ENCODE peak calls at places on chromosomes 13 and 19, in four cellular contexts. One of them, this sample, is unnamed.

GRCh38 chr13:107216046-107216715 is 648.2 kb upstream of the ARGLU1 start:
- DNase-seq in NCI-H1417 treated with DMSO at 0.1 percent for 48 hours: no peak
- DNase-seq in HT1080: no peak
- DNase-seq in nephron progenitor cell: no peak
- DNase-seq in this sample: no peak

GRCh38 chr19:4295972-4296771 is 6.0 kb downstream of the TMIGD2 start:
- DNase-seq in NCI-H1417 treated with DMSO at 0.1 percent for 48 hours: peak
- DNase-seq in HT1080: no peak
- DNase-seq in nephron progenitor cell: no peak
- DNase-seq in this sample: no peak

GRCh38 chr13:74047925-74048324 is 86.3 kb downstream of the KLF12 start:
- DNase-seq in HT1080: no peak
- DNase-seq in nephron progenitor cell: no peak
- DNase-seq in NCI-H1417 treated with DMSO at 0.1 percent for 48 hours: no peak
- DNase-seq in this sample: no peak

GRCh38 chr19:36139120-36139472 is 770 bp upstream of the CAPNS1 start:
- DNase-seq in nephron progenitor cell: no peak
- DNase-seq in NCI-H1417 treated with DMSO at 0.1 percent for 48 hours: no peak
- DNase-seq in HT1080: no peak
- DNase-seq in this sample: no peak

GRCh38 chr19:46574533-46574932 is 26.6 kb upstream of the CALM3 start:
- DNase-seq in nephron progenitor cell: no peak
- DNase-seq in HT1080: no peak
- DNase-seq in NCI-H1417 treated with DMSO at 0.1 percent for 48 hours: no peak
- DNase-seq in this sample: peak

GRCh38 chr13:21086929-21087328 is 25.5 kb upstream of the LATS2 start:
- DNase-seq in NCI-H1417 treated with DMSO at 0.1 percent for 48 hours: no peak
- DNase-seq in HT1080: no peak
- DNase-seq in nephron progenitor cell: no peak
- DNase-seq in this sample: no peak

GRCh38 chr19:44258139-44258538 is 1.5 kb upstream of the ZNF233 start:
- DNase-seq in HT1080: no peak
- DNase-seq in NCI-H1417 treated with DMSO at 0.1 percent for 48 hours: no peak
- DNase-seq in nephron progenitor cell: no peak
- DNase-seq in this sample: no peak

GRCh38 chr19:53655042-53655665 is 23.4 kb downstream of the DPRX start:
- DNase-seq in NCI-H1417 treated with DMSO at 0.1 percent for 48 hours: no peak
- DNase-seq in nephron progenitor cell: no peak
- DNase-seq in HT1080: no peak
- DNase-seq in this sample: no peak

GRCh38 chr19:53844849-53845246 is 20.7 kb upstream of the NLRP12 start:
- DNase-seq in nephron progenitor cell: no peak
- DNase-seq in HT1080: no peak
- DNase-seq in NCI-H1417 treated with DMSO at 0.1 percent for 48 hours: no peak
- DNase-seq in this sample: no peak

GRCh38 chr13:49838989-49839388 is 46.5 kb upstream of the KPNA3 start:
- DNase-seq in nephron progenitor cell: no peak
- DNase-seq in NCI-H1417 treated with DMSO at 0.1 percent for 48 hours: no peak
- DNase-seq in HT1080: no peak
- DNase-seq in this sample: no peak

GRCh38 chr13:79779761-79780160 is 298.8 kb downstream of the NDFIP2 start:
- DNase-seq in nephron progenitor cell: no peak
- DNase-seq in NCI-H1417 treated with DMSO at 0.1 percent for 48 hours: no peak
- DNase-seq in HT1080: peak
- DNase-seq in this sample: peak

GRCh38 chr19:6276447-6276846 is 3.3 kb downstream of the MLLT1 start:
- DNase-seq in NCI-H1417 treated with DMSO at 0.1 percent for 48 hours: no peak
- DNase-seq in HT1080: no peak
- DNase-seq in nephron progenitor cell: no peak
- DNase-seq in this sample: no peak

GRCh38 chr13:41905600-41906254 is 55.2 kb downstream of the VWA8 start:
- DNase-seq in nephron progenitor cell: no peak
- DNase-seq in HT1080: peak
- DNase-seq in NCI-H1417 treated with DMSO at 0.1 percent for 48 hours: no peak
- DNase-seq in this sample: peak

GRCh38 chr13:92613921-92614320 is 612.7 kb upstream of the GPC6 start:
- DNase-seq in NCI-H1417 treated with DMSO at 0.1 percent for 48 hours: no peak
- DNase-seq in HT1080: no peak
- DNase-seq in nephron progenitor cell: no peak
- DNase-seq in this sample: no peak

This sample was measured in NCI-H226.